ENCODE peak calls at places on chromosomes 1 and 21, in eight cellular contexts. One of them, this sample, is unnamed.

GRCh38 chr21:15164678-15165303 is 100.0 kb upstream of the NRIP1 start:
- DNase-seq in ELF-1: no peak
- DNase-seq in stimulated activated CD4-positive, alpha-beta T cell treated with anti-CD3 and anti-CD28 coated beads, Interleukin-1b, Interleukin-23, amount 100 ng/mL, for 4 hours: no peak
- DNase-seq in fibroblast of pulmonary artery: peak; percentile 24
- DNase-seq in activated CD8-positive, alpha-beta T cell treated with anti-CD3 and anti-CD28 coated beads for 36 hours: no peak
- DNase-seq in amniotic epithelial cell: peak; percentile 29
- DNase-seq in MCF 10A: peak; percentile 96
- DNase-seq in naive thymus-derived CD8-positive, alpha-beta T cell: no peak
- DNase-seq in this sample: peak; percentile 59

GRCh38 chr1:24300971-24301370 is 18.2 kb upstream of the GRHL3 start:
- DNase-seq in ELF-1: no peak
- DNase-seq in stimulated activated CD4-positive, alpha-beta T cell treated with anti-CD3 and anti-CD28 coated beads, Interleukin-1b, Interleukin-23, amount 100 ng/mL, for 4 hours: no peak
- DNase-seq in fibroblast of pulmonary artery: no peak
- DNase-seq in activated CD8-positive, alpha-beta T cell treated with anti-CD3 and anti-CD28 coated beads for 36 hours: no peak
- DNase-seq in amniotic epithelial cell: no peak
- DNase-seq in MCF 10A: peak; percentile 92
- DNase-seq in naive thymus-derived CD8-positive, alpha-beta T cell: no peak
- DNase-seq in this sample: no peak

GRCh38 chr1:3520419-3521378 is 66.2 kb downstream of the ARHGEF16 start:
- DNase-seq in ELF-1: no peak
- DNase-seq in stimulated activated CD4-positive, alpha-beta T cell treated with anti-CD3 and anti-CD28 coated beads, Interleukin-1b, Interleukin-23, amount 100 ng/mL, for 4 hours: no peak
- DNase-seq in fibroblast of pulmonary artery: no peak
- DNase-seq in activated CD8-positive, alpha-beta T cell treated with anti-CD3 and anti-CD28 coated beads for 36 hours: no peak
- DNase-seq in amniotic epithelial cell: no peak
- DNase-seq in MCF 10A: no peak
- DNase-seq in naive thymus-derived CD8-positive, alpha-beta T cell: no peak
- DNase-seq in this sample: no peak

GRCh38 chr1:119676571-119677206 is 28.6 kb upstream of the ZNF697 start:
- DNase-seq in ELF-1: no peak
- DNase-seq in stimulated activated CD4-positive, alpha-beta T cell treated with anti-CD3 and anti-CD28 coated beads, Interleukin-1b, Interleukin-23, amount 100 ng/mL, for 4 hours: no peak
- DNase-seq in fibroblast of pulmonary artery: no peak
- DNase-seq in activated CD8-positive, alpha-beta T cell treated with anti-CD3 and anti-CD28 coated beads for 36 hours: no peak
- DNase-seq in amniotic epithelial cell: no peak
- DNase-seq in MCF 10A: peak; percentile 6
- DNase-seq in naive thymus-derived CD8-positive, alpha-beta T cell: no peak
- DNase-seq in this sample: no peak

GRCh38 chr1:8197493-8198282 is 120.2 kb upstream of the SLC45A1 start:
- DNase-seq in ELF-1: peak; percentile 71
- DNase-seq in stimulated activated CD4-positive, alpha-beta T cell treated with anti-CD3 and anti-CD28 coated beads, Interleukin-1b, Interleukin-23, amount 100 ng/mL, for 4 hours: no peak
- DNase-seq in fibroblast of pulmonary artery: peak; percentile 94
- DNase-seq in activated CD8-positive, alpha-beta T cell treated with anti-CD3 and anti-CD28 coated beads for 36 hours: peak; percentile 23
- DNase-seq in amniotic epithelial cell: peak; percentile 98
- DNase-seq in MCF 10A: peak; percentile 97
- DNase-seq in naive thymus-derived CD8-positive, alpha-beta T cell: no peak
- DNase-seq in this sample: peak; percentile 82

GRCh38 chr1:236016083-236016482 is 48.8 kb downstream of the NID1 start:
- DNase-seq in ELF-1: no peak
- DNase-seq in stimulated activated CD4-positive, alpha-beta T cell treated with anti-CD3 and anti-CD28 coated beads, Interleukin-1b, Interleukin-23, amount 100 ng/mL, for 4 hours: no peak
- DNase-seq in fibroblast of pulmonary artery: peak; percentile 41
- DNase-seq in activated CD8-positive, alpha-beta T cell treated with anti-CD3 and anti-CD28 coated beads for 36 hours: no peak
- DNase-seq in amniotic epithelial cell: peak; percentile 34
- DNase-seq in MCF 10A: no peak
- DNase-seq in naive thymus-derived CD8-positive, alpha-beta T cell: no peak
- DNase-seq in this sample: no peak

GRCh38 chr1:1100296-1100695 is 15.6 kb downstream of the C1orf159 start:
- DNase-seq in ELF-1: no peak
- DNase-seq in stimulated activated CD4-positive, alpha-beta T cell treated with anti-CD3 and anti-CD28 coated beads, Interleukin-1b, Interleukin-23, amount 100 ng/mL, for 4 hours: no peak
- DNase-seq in fibroblast of pulmonary artery: no peak
- DNase-seq in activated CD8-positive, alpha-beta T cell treated with anti-CD3 and anti-CD28 coated beads for 36 hours: no peak
- DNase-seq in amniotic epithelial cell: no peak
- DNase-seq in MCF 10A: no peak
- DNase-seq in naive thymus-derived CD8-positive, alpha-beta T cell: no peak
- DNase-seq in this sample: no peak

GRCh38 chr1:200184196-200184595 is 156.7 kb downstream of the NR5A2 start:
- DNase-seq in ELF-1: no peak
- DNase-seq in stimulated activated CD4-positive, alpha-beta T cell treated with anti-CD3 and anti-CD28 coated beads, Interleukin-1b, Interleukin-23, amount 100 ng/mL, for 4 hours: no peak
- DNase-seq in fibroblast of pulmonary artery: peak; percentile 82
- DNase-seq in activated CD8-positive, alpha-beta T cell treated with anti-CD3 and anti-CD28 coated beads for 36 hours: no peak
- DNase-seq in amniotic epithelial cell: peak; percentile 89
- DNase-seq in MCF 10A: peak; percentile 100
- DNase-seq in naive thymus-derived CD8-positive, alpha-beta T cell: no peak
- DNase-seq in this sample: peak; percentile 40

GRCh38 chr1:71047635-71048607 is at the start of gene PTGER3:
- DNase-seq in ELF-1: peak; percentile 41
- DNase-seq in stimulated activated CD4-positive, alpha-beta T cell treated with anti-CD3 and anti-CD28 coated beads, Interleukin-1b, Interleukin-23, amount 100 ng/mL, for 4 hours: peak; percentile 32
- DNase-seq in fibroblast of pulmonary artery: no peak
- DNase-seq in activated CD8-positive, alpha-beta T cell treated with anti-CD3 and anti-CD28 coated beads for 36 hours: peak; percentile 56
- DNase-seq in amniotic epithelial cell: no peak
- DNase-seq in MCF 10A: peak; percentile 5
- DNase-seq in naive thymus-derived CD8-positive, alpha-beta T cell: peak; percentile 21
- DNase-seq in this sample: peak; percentile 83

GRCh38 chr1:3522112-3522511 is 67.6 kb downstream of the ARHGEF16 start:
- DNase-seq in ELF-1: no peak
- DNase-seq in stimulated activated CD4-positive, alpha-beta T cell treated with anti-CD3 and anti-CD28 coated beads, Interleukin-1b, Interleukin-23, amount 100 ng/mL, for 4 hours: no peak
- DNase-seq in fibroblast of pulmonary artery: no peak
- DNase-seq in activated CD8-positive, alpha-beta T cell treated with anti-CD3 and anti-CD28 coated beads for 36 hours: no peak
- DNase-seq in amniotic epithelial cell: no peak
- DNase-seq in MCF 10A: no peak
- DNase-seq in naive thymus-derived CD8-positive, alpha-beta T cell: no peak
- DNase-seq in this sample: no peak

GRCh38 chr1:110581637-110582036 is 24.5 kb downstream of the KCNA2 start:
- DNase-seq in ELF-1: peak; percentile 82
- DNase-seq in stimulated activated CD4-positive, alpha-beta T cell treated with anti-CD3 and anti-CD28 coated beads, Interleukin-1b, Interleukin-23, amount 100 ng/mL, for 4 hours: no peak
- DNase-seq in fibroblast of pulmonary artery: no peak
- DNase-seq in activated CD8-positive, alpha-beta T cell treated with anti-CD3 and anti-CD28 coated beads for 36 hours: no peak
- DNase-seq in amniotic epithelial cell: no peak
- DNase-seq in MCF 10A: peak; percentile 1
- DNase-seq in naive thymus-derived CD8-positive, alpha-beta T cell: no peak
- DNase-seq in this sample: no peak

GRCh38 chr1:243968413-243968812 is 82.7 kb upstream of the ZBTB18 start:
- DNase-seq in ELF-1: no peak
- DNase-seq in stimulated activated CD4-positive, alpha-beta T cell treated with anti-CD3 and anti-CD28 coated beads, Interleukin-1b, Interleukin-23, amount 100 ng/mL, for 4 hours: no peak
- DNase-seq in fibroblast of pulmonary artery: peak; percentile 7
- DNase-seq in activated CD8-positive, alpha-beta T cell treated with anti-CD3 and anti-CD28 coated beads for 36 hours: no peak
- DNase-seq in amniotic epithelial cell: peak; percentile 3
- DNase-seq in MCF 10A: no peak
- DNase-seq in naive thymus-derived CD8-positive, alpha-beta T cell: no peak
- DNase-seq in this sample: no peak

GRCh38 chr1:85584264-85584781 is 3.8 kb downstream of the CCN1 start:
- DNase-seq in ELF-1: peak; percentile 55
- DNase-seq in stimulated activated CD4-positive, alpha-beta T cell treated with anti-CD3 and anti-CD28 coated beads, Interleukin-1b, Interleukin-23, amount 100 ng/mL, for 4 hours: no peak
- DNase-seq in fibroblast of pulmonary artery: peak; percentile 95
- DNase-seq in activated CD8-positive, alpha-beta T cell treated with anti-CD3 and anti-CD28 coated beads for 36 hours: no peak
- DNase-seq in amniotic epithelial cell: peak; percentile 86
- DNase-seq in MCF 10A: peak; percentile 78
- DNase-seq in naive thymus-derived CD8-positive, alpha-beta T cell: no peak
- DNase-seq in this sample: peak; percentile 58

GRCh38 chr1:55206210-55206609 is 9.0 kb downstream of the USP24 start:
- DNase-seq in ELF-1: no peak
- DNase-seq in stimulated activated CD4-positive, alpha-beta T cell treated with anti-CD3 and anti-CD28 coated beads, Interleukin-1b, Interleukin-23, amount 100 ng/mL, for 4 hours: no peak
- DNase-seq in fibroblast of pulmonary artery: no peak
- DNase-seq in activated CD8-positive, alpha-beta T cell treated with anti-CD3 and anti-CD28 coated beads for 36 hours: no peak
- DNase-seq in amniotic epithelial cell: no peak
- DNase-seq in MCF 10A: no peak
- DNase-seq in naive thymus-derived CD8-positive, alpha-beta T cell: no peak
- DNase-seq in this sample: no peak

GRCh38 chr1:12546771-12547585 is 71.0 kb downstream of the DHRS3 start:
- DNase-seq in ELF-1: no peak
- DNase-seq in stimulated activated CD4-positive, alpha-beta T cell treated with anti-CD3 and anti-CD28 coated beads, Interleukin-1b, Interleukin-23, amount 100 ng/mL, for 4 hours: no peak
- DNase-seq in fibroblast of pulmonary artery: no peak
- DNase-seq in activated CD8-positive, alpha-beta T cell treated with anti-CD3 and anti-CD28 coated beads for 36 hours: no peak
- DNase-seq in amniotic epithelial cell: no peak
- DNase-seq in MCF 10A: no peak
- DNase-seq in naive thymus-derived CD8-positive, alpha-beta T cell: no peak
- DNase-seq in this sample: no peak

GRCh38 chr1:93575586-93576271 is 105.9 kb downstream of the BCAR3 start:
- DNase-seq in ELF-1: peak; percentile 96
- DNase-seq in stimulated activated CD4-positive, alpha-beta T cell treated with anti-CD3 and anti-CD28 coated beads, Interleukin-1b, Interleukin-23, amount 100 ng/mL, for 4 hours: no peak
- DNase-seq in fibroblast of pulmonary artery: no peak
- DNase-seq in activated CD8-positive, alpha-beta T cell treated with anti-CD3 and anti-CD28 coated beads for 36 hours: no peak
- DNase-seq in amniotic epithelial cell: no peak
- DNase-seq in MCF 10A: no peak
- DNase-seq in naive thymus-derived CD8-positive, alpha-beta T cell: no peak
- DNase-seq in this sample: no peak

GRCh38 chr1:51741121-51741681 is 124.3 kb downstream of the OSBPL9 start:
- DNase-seq in ELF-1: no peak
- DNase-seq in stimulated activated CD4-positive, alpha-beta T cell treated with anti-CD3 and anti-CD28 coated beads, Interleukin-1b, Interleukin-23, amount 100 ng/mL, for 4 hours: no peak
- DNase-seq in fibroblast of pulmonary artery: no peak
- DNase-seq in activated CD8-positive, alpha-beta T cell treated with anti-CD3 and anti-CD28 coated beads for 36 hours: no peak
- DNase-seq in amniotic epithelial cell: no peak
- DNase-seq in MCF 10A: no peak
- DNase-seq in naive thymus-derived CD8-positive, alpha-beta T cell: no peak
- DNase-seq in this sample: no peak

GRCh38 chr1:161473363-161473762 is 31.9 kb upstream of the FCGR2A start:
- DNase-seq in ELF-1: peak; percentile 14
- DNase-seq in stimulated activated CD4-positive, alpha-beta T cell treated with anti-CD3 and anti-CD28 coated beads, Interleukin-1b, Interleukin-23, amount 100 ng/mL, for 4 hours: no peak
- DNase-seq in fibroblast of pulmonary artery: peak; percentile 11
- DNase-seq in activated CD8-positive, alpha-beta T cell treated with anti-CD3 and anti-CD28 coated beads for 36 hours: peak; percentile 30
- DNase-seq in amniotic epithelial cell: peak; percentile 6
- DNase-seq in MCF 10A: peak; percentile 56
- DNase-seq in naive thymus-derived CD8-positive, alpha-beta T cell: no peak
- DNase-seq in this sample: peak; percentile 34

This sample was measured in hepatocyte.